ENCODE peak calls at places on chromosomes 12 and 14, in eight cellular contexts. One of them, this sample, is unnamed.

GRCh38 chr12:31874961-31875608 is 84.1 kb upstream of the RESF1 start:
- DNase-seq in AG04449: peak; percentile 33
- DNase-seq in OCI-LY7: peak; percentile 76
- DNase-seq in neural progenitor cell: no peak
- DNase-seq in HFF-Myc: peak; percentile 79
- DNase-seq in fibroblast of the aortic adventitia: peak; percentile 60
- DNase-seq in WTC11: no peak
- DNase-seq in IMR-90: peak; percentile 83
- DNase-seq in this sample: peak; percentile 25

GRCh38 chr14:106039400-106039799 is 513.0 kb downstream of the TMEM121 start:
- DNase-seq in AG04449: no peak
- DNase-seq in OCI-LY7: no peak
- DNase-seq in neural progenitor cell: no peak
- DNase-seq in HFF-Myc: no peak
- DNase-seq in fibroblast of the aortic adventitia: no peak
- DNase-seq in WTC11: no peak
- DNase-seq in IMR-90: no peak
- DNase-seq in this sample: no peak

GRCh38 chr14:34710006-34710405 is 4.4 kb downstream of the CFL2 start:
- DNase-seq in AG04449: no peak
- DNase-seq in OCI-LY7: no peak
- DNase-seq in neural progenitor cell: no peak
- DNase-seq in HFF-Myc: no peak
- DNase-seq in fibroblast of the aortic adventitia: peak; percentile 19
- DNase-seq in WTC11: no peak
- DNase-seq in IMR-90: no peak
- DNase-seq in this sample: no peak

GRCh38 chr12:122687091-122687490 is 16.1 kb downstream of the HCAR2 start:
- DNase-seq in AG04449: no peak
- DNase-seq in OCI-LY7: no peak
- DNase-seq in neural progenitor cell: no peak
- DNase-seq in HFF-Myc: no peak
- DNase-seq in fibroblast of the aortic adventitia: peak; percentile 21
- DNase-seq in WTC11: no peak
- DNase-seq in IMR-90: peak; percentile 25
- DNase-seq in this sample: no peak

GRCh38 chr14:26872510-26872909 is 274.7 kb upstream of the NOVA1 start:
- DNase-seq in AG04449: no peak
- DNase-seq in OCI-LY7: no peak
- DNase-seq in neural progenitor cell: peak; percentile 12
- DNase-seq in HFF-Myc: no peak
- DNase-seq in fibroblast of the aortic adventitia: peak; percentile 78
- DNase-seq in WTC11: no peak
- DNase-seq in IMR-90: no peak
- DNase-seq in this sample: no peak

GRCh38 chr12:90989617-90990232 is 15.0 kb downstream of the EPYC start:
- DNase-seq in AG04449: no peak
- DNase-seq in OCI-LY7: no peak
- DNase-seq in neural progenitor cell: no peak
- DNase-seq in HFF-Myc: no peak
- DNase-seq in fibroblast of the aortic adventitia: peak; percentile 47
- DNase-seq in WTC11: no peak
- DNase-seq in IMR-90: no peak
- DNase-seq in this sample: no peak

GRCh38 chr12:43060738-43061137 is 471.2 kb upstream of the PRICKLE1 start:
- DNase-seq in AG04449: no peak
- DNase-seq in OCI-LY7: no peak
- DNase-seq in neural progenitor cell: no peak
- DNase-seq in HFF-Myc: no peak
- DNase-seq in fibroblast of the aortic adventitia: peak; percentile 57
- DNase-seq in WTC11: no peak
- DNase-seq in IMR-90: no peak
- DNase-seq in this sample: no peak

GRCh38 chr14:68397371-68397779 is 395.5 kb downstream of the ZFP36L1 start:
- DNase-seq in AG04449: no peak
- DNase-seq in OCI-LY7: no peak
- DNase-seq in neural progenitor cell: no peak
- DNase-seq in HFF-Myc: no peak
- DNase-seq in fibroblast of the aortic adventitia: no peak
- DNase-seq in WTC11: no peak
- DNase-seq in IMR-90: no peak
- DNase-seq in this sample: no peak

GRCh38 chr12:57133916-57134315 is 5.6 kb downstream of the LRP1 start:
- DNase-seq in AG04449: no peak
- DNase-seq in OCI-LY7: no peak
- DNase-seq in neural progenitor cell: no peak
- DNase-seq in HFF-Myc: no peak
- DNase-seq in fibroblast of the aortic adventitia: peak; percentile 41
- DNase-seq in WTC11: no peak
- DNase-seq in IMR-90: no peak
- DNase-seq in this sample: no peak

GRCh38 chr14:92646952-92647461 is 101.4 kb downstream of the LGMN start:
- DNase-seq in AG04449: peak; percentile 98
- DNase-seq in OCI-LY7: no peak
- DNase-seq in neural progenitor cell: no peak
- DNase-seq in HFF-Myc: peak; percentile 33
- DNase-seq in fibroblast of the aortic adventitia: peak; percentile 98
- DNase-seq in WTC11: no peak
- DNase-seq in IMR-90: peak; percentile 94
- DNase-seq in this sample: peak; percentile 94

GRCh38 chr12:124392271-124392990 is 97.5 kb downstream of the RFLNA start:
- DNase-seq in AG04449: no peak
- DNase-seq in OCI-LY7: peak; percentile 8
- DNase-seq in neural progenitor cell: peak; percentile 55
- DNase-seq in HFF-Myc: no peak
- DNase-seq in fibroblast of the aortic adventitia: no peak
- DNase-seq in WTC11: peak; percentile 68
- DNase-seq in IMR-90: peak; percentile 45
- DNase-seq in this sample: no peak

GRCh38 chr12:22851532-22851931 is 226.6 kb downstream of the ETNK1 start:
- DNase-seq in AG04449: no peak
- DNase-seq in OCI-LY7: no peak
- DNase-seq in neural progenitor cell: no peak
- DNase-seq in HFF-Myc: no peak
- DNase-seq in fibroblast of the aortic adventitia: no peak
- DNase-seq in WTC11: no peak
- DNase-seq in IMR-90: no peak
- DNase-seq in this sample: no peak

GRCh38 chr14:76782885-76783566 is 21.8 kb downstream of the VASH1 start:
- DNase-seq in AG04449: no peak
- DNase-seq in OCI-LY7: no peak
- DNase-seq in neural progenitor cell: no peak
- DNase-seq in HFF-Myc: no peak
- DNase-seq in fibroblast of the aortic adventitia: no peak
- DNase-seq in WTC11: no peak
- DNase-seq in IMR-90: no peak
- DNase-seq in this sample: no peak

GRCh38 chr12:53710098-53710497 is 17.2 kb downstream of the CALCOCO1 start:
- DNase-seq in AG04449: no peak
- DNase-seq in OCI-LY7: no peak
- DNase-seq in neural progenitor cell: no peak
- DNase-seq in HFF-Myc: no peak
- DNase-seq in fibroblast of the aortic adventitia: no peak
- DNase-seq in WTC11: no peak
- DNase-seq in IMR-90: no peak
- DNase-seq in this sample: no peak

GRCh38 chr12:29255061-29255460 is 106.0 kb downstream of the FAR2 start:
- DNase-seq in AG04449: no peak
- DNase-seq in OCI-LY7: no peak
- DNase-seq in neural progenitor cell: no peak
- DNase-seq in HFF-Myc: no peak
- DNase-seq in fibroblast of the aortic adventitia: no peak
- DNase-seq in WTC11: no peak
- DNase-seq in IMR-90: no peak
- DNase-seq in this sample: no peak

GRCh38 chr12:14710632-14711324 is 14.4 kb upstream of the GUCY2C start:
- DNase-seq in AG04449: no peak
- DNase-seq in OCI-LY7: no peak
- DNase-seq in neural progenitor cell: peak; percentile 21
- DNase-seq in HFF-Myc: no peak
- DNase-seq in fibroblast of the aortic adventitia: no peak
- DNase-seq in WTC11: no peak
- DNase-seq in IMR-90: no peak
- DNase-seq in this sample: no peak

GRCh38 chr12:71865166-71865713 is 25.7 kb downstream of the TBC1D15 start:
- DNase-seq in AG04449: peak; percentile 91
- DNase-seq in OCI-LY7: no peak
- DNase-seq in neural progenitor cell: no peak
- DNase-seq in HFF-Myc: peak; percentile 15
- DNase-seq in fibroblast of the aortic adventitia: peak; percentile 94
- DNase-seq in WTC11: no peak
- DNase-seq in IMR-90: peak; percentile 94
- DNase-seq in this sample: peak; percentile 31

GRCh38 chr12:94427520-94428381 is 31.9 kb downstream of the CEP83 start:
- DNase-seq in AG04449: peak; percentile 52
- DNase-seq in OCI-LY7: no peak
- DNase-seq in neural progenitor cell: no peak
- DNase-seq in HFF-Myc: peak; percentile 56
- DNase-seq in fibroblast of the aortic adventitia: peak; percentile 88
- DNase-seq in WTC11: no peak
- DNase-seq in IMR-90: peak; percentile 82
- DNase-seq in this sample: peak; percentile 54

GRCh38 chr12:65822732-65823480 is 1.4 kb upstream of the HMGA2 start:
- DNase-seq in AG04449: no peak
- DNase-seq in OCI-LY7: no peak
- DNase-seq in neural progenitor cell: peak; percentile 88
- DNase-seq in HFF-Myc: peak; percentile 82
- DNase-seq in fibroblast of the aortic adventitia: peak; percentile 65
- DNase-seq in WTC11: peak; percentile 79
- DNase-seq in IMR-90: peak; percentile 79
- DNase-seq in this sample: no peak

GRCh38 chr12:56591961-56592360 is 38.2 kb downstream of the BAZ2A start:
- DNase-seq in AG04449: no peak
- DNase-seq in OCI-LY7: no peak
- DNase-seq in neural progenitor cell: no peak
- DNase-seq in HFF-Myc: no peak
- DNase-seq in fibroblast of the aortic adventitia: no peak
- DNase-seq in WTC11: no peak
- DNase-seq in IMR-90: peak; percentile 26
- DNase-seq in this sample: no peak

GRCh38 chr12:46388427-46388992 is 15.9 kb upstream of the SLC38A2 start:
- DNase-seq in AG04449: no peak
- DNase-seq in OCI-LY7: peak; percentile 86
- DNase-seq in neural progenitor cell: no peak
- DNase-seq in HFF-Myc: no peak
- DNase-seq in fibroblast of the aortic adventitia: peak; percentile 89
- DNase-seq in WTC11: no peak
- DNase-seq in IMR-90: peak; percentile 71
- DNase-seq in this sample: no peak

GRCh38 chr12:6276936-6277615 is 33.4 kb upstream of the PLEKHG6 start:
- DNase-seq in AG04449: no peak
- DNase-seq in OCI-LY7: no peak
- DNase-seq in neural progenitor cell: peak; percentile 34
- DNase-seq in HFF-Myc: no peak
- DNase-seq in fibroblast of the aortic adventitia: no peak
- DNase-seq in WTC11: no peak
- DNase-seq in IMR-90: no peak
- DNase-seq in this sample: no peak

GRCh38 chr14:54127526-54127925 is 170.9 kb upstream of the BMP4 start:
- DNase-seq in AG04449: no peak
- DNase-seq in OCI-LY7: no peak
- DNase-seq in neural progenitor cell: no peak
- DNase-seq in HFF-Myc: no peak
- DNase-seq in fibroblast of the aortic adventitia: peak; percentile 70
- DNase-seq in WTC11: no peak
- DNase-seq in IMR-90: peak; percentile 37
- DNase-seq in this sample: no peak

GRCh38 chr12:105417732-105418131 is 87.2 kb downstream of the C12orf75 start:
- DNase-seq in AG04449: no peak
- DNase-seq in OCI-LY7: no peak
- DNase-seq in neural progenitor cell: no peak
- DNase-seq in HFF-Myc: no peak
- DNase-seq in fibroblast of the aortic adventitia: no peak
- DNase-seq in WTC11: no peak
- DNase-seq in IMR-90: no peak
- DNase-seq in this sample: no peak
- TF ChIP-seq CTCF in AG04449: no peak
- TF ChIP-seq CTCF in OCI-LY7: no peak
- TF ChIP-seq CTCF in neural progenitor cell: no peak
- TF ChIP-seq CTCF in HFF-Myc: no peak
- TF ChIP-seq CTCF in fibroblast of the aortic adventitia: peak; percentile 2
- TF ChIP-seq CTCF in WTC11: no peak
- TF ChIP-seq CTCF in IMR-90: peak; percentile 4
- TF ChIP-seq CTCF in this sample: peak; percentile 13

DNA sequence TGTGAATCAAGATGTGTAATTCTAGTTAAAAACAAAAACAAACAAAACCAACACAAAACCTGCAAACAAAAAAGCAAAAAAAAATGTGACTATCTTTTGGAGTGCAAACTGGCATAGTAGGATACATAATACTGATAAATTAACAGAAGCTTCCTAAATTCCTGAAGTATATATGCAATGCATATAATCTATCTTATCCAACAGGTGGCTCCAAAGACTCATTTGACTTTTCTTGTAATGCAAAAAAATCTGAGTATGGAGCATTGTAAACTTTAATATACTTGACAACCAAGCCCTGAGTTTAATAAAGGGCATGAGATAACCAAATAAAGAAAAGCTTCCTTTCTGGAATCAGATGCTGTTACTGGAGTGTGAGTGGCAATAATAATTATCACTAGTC is 1003.6 kb downstream of the FSCB start:
- DNase-seq in AG04449: no peak
- DNase-seq in OCI-LY7: no peak
- DNase-seq in neural progenitor cell: no peak
- DNase-seq in HFF-Myc: no peak
- DNase-seq in fibroblast of the aortic adventitia: peak; percentile 1
- DNase-seq in WTC11: no peak
- DNase-seq in IMR-90: no peak
- DNase-seq in this sample: no peak
- TF ChIP-seq CTCF in AG04449: no peak
- TF ChIP-seq CTCF in OCI-LY7: no peak
- TF ChIP-seq CTCF in neural progenitor cell: peak; percentile 38
- TF ChIP-seq CTCF in HFF-Myc: no peak
- TF ChIP-seq CTCF in fibroblast of the aortic adventitia: peak; percentile 4
- TF ChIP-seq CTCF in WTC11: no peak
- TF ChIP-seq CTCF in IMR-90: no peak
- TF ChIP-seq CTCF in this sample: no peak

DNA sequence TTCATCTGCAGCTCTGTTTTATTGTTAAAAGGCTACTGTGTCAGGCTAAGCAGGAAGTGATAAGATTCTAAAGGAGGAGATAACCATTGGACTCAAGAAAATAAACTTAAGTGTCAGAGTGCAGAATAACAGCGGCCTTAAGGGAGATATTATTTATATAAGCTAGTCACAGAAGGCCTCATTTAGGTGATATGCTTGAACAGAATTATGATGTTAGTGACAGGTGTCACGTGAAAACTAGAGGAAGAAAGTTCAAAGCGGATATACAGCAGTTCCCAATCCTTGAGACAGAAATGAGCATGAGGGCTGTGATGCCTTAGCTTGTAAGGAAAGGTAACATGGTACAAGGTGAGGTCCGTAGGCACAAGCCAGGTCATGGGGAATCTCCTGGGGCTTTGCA is 373.5 kb downstream of the FOXG1 start:
- DNase-seq in AG04449: no peak
- DNase-seq in OCI-LY7: no peak
- DNase-seq in neural progenitor cell: no peak
- DNase-seq in HFF-Myc: no peak
- DNase-seq in fibroblast of the aortic adventitia: no peak
- DNase-seq in WTC11: no peak
- DNase-seq in IMR-90: no peak
- DNase-seq in this sample: no peak
- TF ChIP-seq CTCF in AG04449: no peak
- TF ChIP-seq CTCF in OCI-LY7: no peak
- TF ChIP-seq CTCF in neural progenitor cell: no peak
- TF ChIP-seq CTCF in HFF-Myc: no peak
- TF ChIP-seq CTCF in fibroblast of the aortic adventitia: no peak
- TF ChIP-seq CTCF in WTC11: no peak
- TF ChIP-seq CTCF in IMR-90: no peak
- TF ChIP-seq CTCF in this sample: no peak

GRCh38 chr14:32205984-32206383 is 2.9 kb upstream of the RNU6-8 start:
- DNase-seq in AG04449: no peak
- DNase-seq in OCI-LY7: no peak
- DNase-seq in neural progenitor cell: no peak
- DNase-seq in HFF-Myc: no peak
- DNase-seq in fibroblast of the aortic adventitia: no peak
- DNase-seq in WTC11: peak; percentile 25
- DNase-seq in IMR-90: no peak
- DNase-seq in this sample: no peak
- TF ChIP-seq CTCF in AG04449: no peak
- TF ChIP-seq CTCF in OCI-LY7: peak; percentile 15
- TF ChIP-seq CTCF in neural progenitor cell: no peak
- TF ChIP-seq CTCF in HFF-Myc: no peak
- TF ChIP-seq CTCF in fibroblast of the aortic adventitia: no peak
- TF ChIP-seq CTCF in WTC11: no peak
- TF ChIP-seq CTCF in IMR-90: no peak
- TF ChIP-seq CTCF in this sample: no peak

This sample was measured in BJ.